ENCODE peak calls at places on chromosomes 7 and 10, in six cellular contexts. Y is GM23338, V is GM23248, G is hepatocyte, L is neural progenitor cell, J is SK-N-SH. H is an unnamed sample. For H3K4me1, the result is how much of the 10 kb centered on the place peaks cover.

GRCh38 chr10:90969947-90970673 is 49.2 kb upstream of the ANKRD1 start:
- DNase-seq in Y (no peak), V (peak), G (no peak), L (no peak), J (no peak), H (no peak)

GRCh38 chr10:5618829-5619228 is 47.6 kb downstream of the ASB13 start:
- DNase-seq in Y (no peak), V (peak), G (no peak), L (no peak), J (peak), H (no peak)

GRCh38 chr10:54441286-54441685 is 359.7 kb downstream of the PCDH15 start:
- DNase-seq in Y (no peak), V (no peak), G (peak), L (no peak), J (no peak), H (no peak)

GRCh38 chr7:111887734-111888133 is 318.5 kb downstream of the DOCK4 start:
- DNase-seq in Y (no peak), V (no peak), G (no peak), L (no peak), J (no peak), H (no peak)

GRCh38 chr7:20201380-20201779 is 15.8 kb downstream of the MACC1 start:
- DNase-seq in Y (peak), V (no peak), G (peak), L (peak), J (no peak), H (peak)

GRCh38 chr7:20892776-20893175 is 106.1 kb upstream of the SP8 start:
- DNase-seq in Y (no peak), V (no peak), G (no peak), L (no peak), J (no peak), H (no peak)

GRCh38 chr7:8387551-8388256 is 45.7 kb upstream of the NXPH1 start:
- DNase-seq in Y (no peak), V (no peak), G (peak), L (no peak), J (no peak), H (no peak)

GRCh38 chr10:35605191-35605590 is at the start of gene GJD4:
- DNase-seq in Y (no peak), V (no peak), G (no peak), L (no peak), J (no peak), H (no peak)

GRCh38 chr7:117048114-117048853 is 95.0 kb downstream of the ST7 start:
- DNase-seq in Y (no peak), V (no peak), G (no peak), L (no peak), J (no peak), H (no peak)

GRCh38 chr7:93958216-93958615 is 36.7 kb downstream of the GNG11 start:
- DNase-seq in Y (no peak), V (peak), G (no peak), L (no peak), J (no peak), H (no peak)
- TF ChIP-seq EZH2phosphoT487 in Y (no peak), V (no peak), G (no peak), L (no peak), J (no peak), H (no peak)

DNA sequence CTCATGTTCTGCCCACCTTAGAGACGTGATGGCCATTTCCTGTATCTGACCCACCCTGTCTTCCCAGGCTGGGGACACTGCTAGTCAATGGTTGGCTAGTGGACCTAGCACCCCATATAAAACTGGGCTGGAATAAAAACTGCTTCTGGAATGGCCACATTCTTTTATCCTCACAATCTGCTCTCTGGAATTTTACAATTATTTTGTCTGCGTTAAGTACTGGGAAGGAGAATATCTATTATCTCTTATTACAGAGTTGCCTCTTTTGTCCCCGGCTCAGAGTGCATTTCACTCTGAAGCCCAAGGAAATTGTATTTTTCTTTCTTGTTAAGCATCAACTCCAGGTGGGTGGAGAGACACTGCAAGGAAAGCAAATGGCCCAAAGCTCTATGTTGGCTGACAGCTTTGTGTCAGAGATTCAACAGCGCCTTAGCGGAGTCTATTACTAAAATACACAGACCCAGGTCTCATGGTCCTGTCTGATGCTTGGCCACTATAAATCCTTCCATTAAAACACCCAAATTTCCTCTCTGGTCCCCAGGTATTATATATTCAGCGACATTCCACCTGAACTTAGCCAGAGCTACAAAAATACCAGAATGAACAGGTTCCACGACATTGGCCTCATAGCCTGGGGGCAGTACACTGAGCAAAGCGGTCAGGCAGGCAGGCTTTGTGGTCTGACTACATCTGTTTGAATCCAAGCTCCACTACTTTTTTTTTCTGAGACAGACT is 121.7 kb downstream of the PRPF18 start:
- DNase-seq in Y (peak), V (no peak), G (peak), L (peak), J (peak), H (no peak)
- H3K4me1 ChIP-seq in Y (under half), V (under half), G (under half), L (half or more), J (under half), H (under half)

GRCh38 chr10:89391882-89392756 is at the start of gene IFIT1:
- DNase-seq in Y (peak), V (peak), G (peak), L (peak), J (peak), H (no peak)

GRCh38 chr10:89384474-89385324 is 6.8 kb downstream of the IFIT1B start:
- DNase-seq in Y (no peak), V (peak), G (no peak), L (no peak), J (no peak), H (no peak)

GRCh38 chr10:89392974-89393373 is 551 bp downstream of the IFIT1 start:
- DNase-seq in Y (no peak), V (peak), G (peak), L (no peak), J (no peak), H (no peak)

GRCh38 chr10:89390875-89391576 is 1.4 kb upstream of the IFIT1 start:
- DNase-seq in Y (no peak), V (no peak), G (no peak), L (no peak), J (no peak), H (no peak)

GRCh38 chr10:89389254-89389653 is 3.2 kb upstream of the IFIT1 start:
- DNase-seq in Y (peak), V (peak), G (peak), L (peak), J (peak), H (peak)
- TF ChIP-seq EZH2phosphoT487 in Y (no peak), V (no peak), G (no peak), L (no peak), J (no peak), H (no peak)

GRCh38 chr7:107995184-107996071 is 7.5 kb downstream of the LAMB1 start:
- DNase-seq in Y (peak), V (peak), G (peak), L (peak), J (peak), H (no peak)
- H3K4me1 ChIP-seq in Y (under half), V (half or more), G (half or more), L (under half), J (half or more), H (under half)

GRCh38 chr10:69361303-69361614 is 55.5 kb downstream of the TACR2 start:
- DNase-seq in Y (no peak), V (no peak), G (no peak), L (no peak), J (no peak), H (no peak)
- TF ChIP-seq EZH2phosphoT487 in Y (no peak), V (no peak), G (no peak), L (no peak), J (no peak), H (no peak)

DNA sequence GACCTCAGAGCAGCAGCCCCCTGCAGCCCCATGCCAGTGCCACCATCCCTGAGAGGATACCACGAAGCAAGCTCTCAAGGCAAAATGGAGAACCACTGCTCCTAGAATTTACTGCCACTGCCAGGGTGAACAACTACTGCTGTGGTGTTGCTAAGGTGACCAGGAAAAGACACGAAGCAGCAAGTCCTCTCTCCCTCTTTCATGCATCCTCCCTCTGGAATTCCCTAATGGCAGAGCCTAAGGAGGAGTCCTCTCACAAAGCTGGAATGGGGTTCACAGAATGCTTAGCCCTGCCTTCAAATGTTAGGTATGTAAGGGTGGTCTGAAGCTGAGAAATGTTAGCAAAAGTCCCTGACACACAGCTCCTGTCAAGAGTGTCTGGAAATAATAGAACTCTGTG is 35.8 kb upstream of the NPSR1 start:
- DNase-seq in Y (peak), V (no peak), G (no peak), L (peak), J (no peak), H (no peak)
- H3K4me1 ChIP-seq in Y (under half), V (under half), G (under half), L (under half), J (under half), H (under half)

GRCh38 chr7:132049462-132050304 is 493.3 kb upstream of the PODXL start:
- DNase-seq in Y (peak), V (peak), G (peak), L (peak), J (no peak), H (peak)
- TF ChIP-seq EZH2phosphoT487 in Y (no peak), V (no peak), G (no peak), L (no peak), J (no peak), H (no peak)

GRCh38 chr10:68118657-68119056 is 9.4 kb downstream of the MYPN start:
- DNase-seq in Y (no peak), V (no peak), G (no peak), L (no peak), J (no peak), H (no peak)
- H3K4me1 ChIP-seq in Y (under half), V (under half), G (under half), L (under half), J (under half), H (under half)

H was measured in OCI-LY7.